ENCODE peak calls at places on chromosomes 13 and 19, in nine cellular contexts. One of them, this sample, is unnamed.

GRCh38 chr13:114032121-114032799 is 58.4 kb upstream of the C13orf46 start:
- DNase-seq in choroid plexus epithelial cell: peak
- DNase-seq in Peyer's patch: no peak
- DNase-seq in breast epithelium: no peak
- DNase-seq in mucosa of descending colon: no peak
- DNase-seq in AG04450: no peak
- DNase-seq in astrocyte of the spinal cord: peak
- DNase-seq in epithelial cell of esophagus: no peak
- DNase-seq in WERI-Rb-1: no peak
- DNase-seq in this sample: peak

GRCh38 chr13:97257800-97258799 is 36.0 kb downstream of the MBNL2 start:
- DNase-seq in choroid plexus epithelial cell: peak
- DNase-seq in Peyer's patch: no peak
- DNase-seq in breast epithelium: peak
- DNase-seq in mucosa of descending colon: no peak
- DNase-seq in AG04450: no peak
- DNase-seq in astrocyte of the spinal cord: peak
- DNase-seq in epithelial cell of esophagus: peak
- DNase-seq in WERI-Rb-1: no peak
- DNase-seq in this sample: peak

GRCh38 chr19:10286803-10287737 is at the start of gene ICAM4:
- DNase-seq in choroid plexus epithelial cell: peak
- DNase-seq in Peyer's patch: peak
- DNase-seq in breast epithelium: no peak
- DNase-seq in mucosa of descending colon: peak
- DNase-seq in AG04450: no peak
- DNase-seq in astrocyte of the spinal cord: no peak
- DNase-seq in epithelial cell of esophagus: peak
- DNase-seq in WERI-Rb-1: no peak
- DNase-seq in this sample: peak

GRCh38 chr13:73505487-73505886 is 446.7 kb downstream of the KLF5 start:
- DNase-seq in choroid plexus epithelial cell: no peak
- DNase-seq in Peyer's patch: no peak
- DNase-seq in breast epithelium: no peak
- DNase-seq in mucosa of descending colon: no peak
- DNase-seq in AG04450: no peak
- DNase-seq in astrocyte of the spinal cord: no peak
- DNase-seq in epithelial cell of esophagus: no peak
- DNase-seq in WERI-Rb-1: no peak
- DNase-seq in this sample: no peak

GRCh38 chr13:79837741-79838450 is 356.9 kb downstream of the NDFIP2 start:
- DNase-seq in choroid plexus epithelial cell: peak
- DNase-seq in Peyer's patch: no peak
- DNase-seq in breast epithelium: no peak
- DNase-seq in mucosa of descending colon: no peak
- DNase-seq in AG04450: no peak
- DNase-seq in astrocyte of the spinal cord: peak
- DNase-seq in epithelial cell of esophagus: peak
- DNase-seq in WERI-Rb-1: no peak
- DNase-seq in this sample: peak

GRCh38 chr19:43395561-43395960 is 19.1 kb upstream of the TEX101 start:
- DNase-seq in choroid plexus epithelial cell: no peak
- DNase-seq in Peyer's patch: no peak
- DNase-seq in breast epithelium: no peak
- DNase-seq in mucosa of descending colon: peak
- DNase-seq in AG04450: no peak
- DNase-seq in astrocyte of the spinal cord: no peak
- DNase-seq in epithelial cell of esophagus: peak
- DNase-seq in WERI-Rb-1: no peak
- DNase-seq in this sample: no peak

GRCh38 chr13:114113961-114114360 is 18.5 kb downstream of the RASA3 start:
- DNase-seq in choroid plexus epithelial cell: no peak
- DNase-seq in Peyer's patch: peak
- DNase-seq in breast epithelium: no peak
- DNase-seq in mucosa of descending colon: peak
- DNase-seq in AG04450: no peak
- DNase-seq in astrocyte of the spinal cord: no peak
- DNase-seq in epithelial cell of esophagus: no peak
- DNase-seq in WERI-Rb-1: no peak
- DNase-seq in this sample: no peak

GRCh38 chr19:32407004-32407992 is 1.7 kb downstream of the DPY19L3 start:
- DNase-seq in choroid plexus epithelial cell: peak
- DNase-seq in Peyer's patch: no peak
- DNase-seq in breast epithelium: no peak
- DNase-seq in mucosa of descending colon: no peak
- DNase-seq in AG04450: no peak
- DNase-seq in astrocyte of the spinal cord: peak
- DNase-seq in epithelial cell of esophagus: peak
- DNase-seq in WERI-Rb-1: no peak
- DNase-seq in this sample: peak

GRCh38 chr13:20118268-20119140 is 42.3 kb downstream of the GJA3 start:
- DNase-seq in choroid plexus epithelial cell: peak
- DNase-seq in Peyer's patch: peak
- DNase-seq in breast epithelium: no peak
- DNase-seq in mucosa of descending colon: peak
- DNase-seq in AG04450: no peak
- DNase-seq in astrocyte of the spinal cord: peak
- DNase-seq in epithelial cell of esophagus: peak
- DNase-seq in WERI-Rb-1: peak
- DNase-seq in this sample: no peak

GRCh38 chr13:112970552-112971287 is 1.7 kb downstream of the MCF2L start:
- DNase-seq in choroid plexus epithelial cell: no peak
- DNase-seq in Peyer's patch: no peak
- DNase-seq in breast epithelium: no peak
- DNase-seq in mucosa of descending colon: peak
- DNase-seq in AG04450: no peak
- DNase-seq in astrocyte of the spinal cord: no peak
- DNase-seq in epithelial cell of esophagus: no peak
- DNase-seq in WERI-Rb-1: no peak
- DNase-seq in this sample: peak

DNA sequence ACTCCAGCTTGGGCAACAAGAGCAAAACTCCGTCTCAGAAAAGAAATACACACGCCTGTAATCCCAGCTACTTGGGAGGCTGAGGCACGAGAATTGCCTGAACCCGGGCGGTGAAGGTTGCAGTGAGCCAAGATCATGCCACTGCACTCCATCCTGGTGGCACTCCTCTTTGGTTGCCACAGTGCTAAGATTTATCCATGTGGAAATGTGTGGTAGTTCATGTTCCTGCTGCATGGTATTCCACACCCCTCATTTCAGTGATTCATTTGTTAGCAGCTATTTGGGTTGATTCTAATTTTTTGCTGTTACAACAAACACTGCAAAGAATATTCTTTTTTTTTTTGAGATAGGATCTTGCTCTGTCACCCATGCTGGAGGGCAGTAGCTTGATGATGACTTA is 12.1 kb downstream of the IFNL3 start:
- DNase-seq in choroid plexus epithelial cell: no peak
- DNase-seq in Peyer's patch: no peak
- DNase-seq in breast epithelium: no peak
- DNase-seq in mucosa of descending colon: no peak
- DNase-seq in AG04450: no peak
- DNase-seq in astrocyte of the spinal cord: no peak
- DNase-seq in epithelial cell of esophagus: no peak
- DNase-seq in WERI-Rb-1: no peak
- DNase-seq in this sample: no peak
- TF ChIP-seq CTCF in choroid plexus epithelial cell: no peak
- TF ChIP-seq CTCF in Peyer's patch: no peak
- TF ChIP-seq CTCF in breast epithelium: no peak
- TF ChIP-seq CTCF in mucosa of descending colon: no peak
- TF ChIP-seq CTCF in AG04450: no peak
- TF ChIP-seq CTCF in astrocyte of the spinal cord: no peak
- TF ChIP-seq CTCF in epithelial cell of esophagus: no peak
- TF ChIP-seq CTCF in WERI-Rb-1: no peak
- TF ChIP-seq CTCF in this sample: no peak

DNA sequence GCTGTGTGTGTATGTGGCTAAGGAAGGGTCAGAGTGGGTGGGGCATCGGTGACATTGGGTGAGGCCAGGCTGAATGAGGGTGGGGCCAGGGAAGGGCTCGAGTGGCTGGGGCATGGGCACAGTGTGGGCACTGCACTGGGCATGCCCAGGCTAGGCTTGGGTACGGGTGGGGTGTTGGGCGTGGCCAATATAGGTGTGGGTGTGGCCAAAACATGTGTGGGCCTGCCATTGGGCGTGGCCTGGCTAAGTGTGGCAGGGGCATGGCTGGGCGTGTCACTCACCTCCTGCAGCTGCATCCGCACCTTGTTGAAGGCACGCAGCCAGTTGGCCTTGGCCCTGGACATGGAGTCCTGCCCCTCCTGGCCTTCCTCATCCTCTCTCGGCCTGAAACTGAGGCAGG is 33.2 kb downstream of the UNC13A start:
- DNase-seq in choroid plexus epithelial cell: no peak
- DNase-seq in Peyer's patch: no peak
- DNase-seq in breast epithelium: no peak
- DNase-seq in mucosa of descending colon: peak
- DNase-seq in AG04450: no peak
- DNase-seq in astrocyte of the spinal cord: no peak
- DNase-seq in epithelial cell of esophagus: peak
- DNase-seq in WERI-Rb-1: no peak
- DNase-seq in this sample: no peak
- H3K4me3 ChIP-seq in choroid plexus epithelial cell: no peak
- H3K4me3 ChIP-seq in Peyer's patch: no peak
- H3K4me3 ChIP-seq in breast epithelium: no peak
- H3K4me3 ChIP-seq in mucosa of descending colon: no peak
- H3K4me3 ChIP-seq in AG04450: no peak
- H3K4me3 ChIP-seq in astrocyte of the spinal cord: no peak
- H3K4me3 ChIP-seq in epithelial cell of esophagus: no peak
- H3K4me3 ChIP-seq in WERI-Rb-1: no peak
- H3K4me3 ChIP-seq in this sample: no peak

GRCh38 chr19:12938054-12938535 is 314 bp upstream of the CALR start:
- DNase-seq in choroid plexus epithelial cell: peak
- DNase-seq in Peyer's patch: peak
- DNase-seq in breast epithelium: peak
- DNase-seq in mucosa of descending colon: peak
- DNase-seq in AG04450: peak
- DNase-seq in astrocyte of the spinal cord: peak
- DNase-seq in epithelial cell of esophagus: peak
- DNase-seq in WERI-Rb-1: peak
- DNase-seq in this sample: peak

GRCh38 chr19:12937243-12938053 is 961 bp upstream of the CALR start:
- DNase-seq in choroid plexus epithelial cell: no peak
- DNase-seq in Peyer's patch: no peak
- DNase-seq in breast epithelium: no peak
- DNase-seq in mucosa of descending colon: no peak
- DNase-seq in AG04450: no peak
- DNase-seq in astrocyte of the spinal cord: no peak
- DNase-seq in epithelial cell of esophagus: no peak
- DNase-seq in WERI-Rb-1: peak
- DNase-seq in this sample: peak

GRCh38 chr19:12939292-12939606 is 840 bp downstream of the CALR start:
- DNase-seq in choroid plexus epithelial cell: peak
- DNase-seq in Peyer's patch: peak
- DNase-seq in breast epithelium: no peak
- DNase-seq in mucosa of descending colon: peak
- DNase-seq in AG04450: no peak
- DNase-seq in astrocyte of the spinal cord: no peak
- DNase-seq in epithelial cell of esophagus: peak
- DNase-seq in WERI-Rb-1: no peak
- DNase-seq in this sample: peak

GRCh38 chr19:12939908-12940533 is 1.6 kb downstream of the CALR start:
- DNase-seq in choroid plexus epithelial cell: no peak
- DNase-seq in Peyer's patch: no peak
- DNase-seq in breast epithelium: no peak
- DNase-seq in mucosa of descending colon: no peak
- DNase-seq in AG04450: no peak
- DNase-seq in astrocyte of the spinal cord: no peak
- DNase-seq in epithelial cell of esophagus: no peak
- DNase-seq in WERI-Rb-1: no peak
- DNase-seq in this sample: no peak

DNA sequence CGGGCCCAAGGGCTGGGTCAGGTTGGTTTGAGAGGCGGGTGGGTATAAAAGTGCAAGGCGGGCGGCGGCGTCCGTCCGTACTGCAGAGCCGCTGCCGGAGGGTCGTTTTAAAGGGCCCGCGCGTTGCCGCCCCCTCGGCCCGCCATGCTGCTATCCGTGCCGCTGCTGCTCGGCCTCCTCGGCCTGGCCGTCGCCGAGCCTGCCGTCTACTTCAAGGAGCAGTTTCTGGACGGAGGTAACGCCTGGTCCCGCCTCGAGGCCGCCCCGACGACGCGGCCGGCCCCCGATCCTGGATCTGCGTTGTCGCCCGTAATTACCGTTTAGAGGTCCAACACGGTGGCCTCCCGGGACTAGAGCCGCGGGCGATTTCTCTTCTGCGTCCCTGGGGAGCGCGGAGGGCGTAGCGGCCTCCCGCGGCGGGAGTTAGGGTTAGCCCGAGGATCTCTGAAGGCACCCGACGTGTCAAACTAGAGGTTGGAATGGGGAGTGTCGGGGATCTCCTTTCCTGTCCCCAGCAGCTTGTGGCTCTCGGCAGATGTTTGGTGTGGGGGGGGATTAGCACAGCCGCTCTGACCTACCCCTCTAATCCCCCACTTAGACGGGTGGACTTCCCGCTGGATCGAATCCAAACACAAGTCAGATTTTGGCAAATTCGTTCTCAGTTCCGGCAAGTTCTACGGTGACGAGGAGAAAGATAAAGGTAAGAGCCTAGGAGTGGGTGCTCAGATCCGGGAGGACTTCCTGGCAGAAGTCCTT is at the start of gene CALR:
- DNase-seq in choroid plexus epithelial cell: peak
- DNase-seq in Peyer's patch: peak
- DNase-seq in breast epithelium: no peak
- DNase-seq in mucosa of descending colon: no peak
- DNase-seq in AG04450: no peak
- DNase-seq in astrocyte of the spinal cord: no peak
- DNase-seq in epithelial cell of esophagus: peak
- DNase-seq in WERI-Rb-1: peak
- DNase-seq in this sample: peak
- TF ChIP-seq CTCF in choroid plexus epithelial cell: peak
- TF ChIP-seq CTCF in Peyer's patch: peak
- TF ChIP-seq CTCF in breast epithelium: peak
- TF ChIP-seq CTCF in mucosa of descending colon: no peak
- TF ChIP-seq CTCF in AG04450: no peak
- TF ChIP-seq CTCF in astrocyte of the spinal cord: peak
- TF ChIP-seq CTCF in epithelial cell of esophagus: peak
- TF ChIP-seq CTCF in WERI-Rb-1: peak
- TF ChIP-seq CTCF in this sample: peak

DNA sequence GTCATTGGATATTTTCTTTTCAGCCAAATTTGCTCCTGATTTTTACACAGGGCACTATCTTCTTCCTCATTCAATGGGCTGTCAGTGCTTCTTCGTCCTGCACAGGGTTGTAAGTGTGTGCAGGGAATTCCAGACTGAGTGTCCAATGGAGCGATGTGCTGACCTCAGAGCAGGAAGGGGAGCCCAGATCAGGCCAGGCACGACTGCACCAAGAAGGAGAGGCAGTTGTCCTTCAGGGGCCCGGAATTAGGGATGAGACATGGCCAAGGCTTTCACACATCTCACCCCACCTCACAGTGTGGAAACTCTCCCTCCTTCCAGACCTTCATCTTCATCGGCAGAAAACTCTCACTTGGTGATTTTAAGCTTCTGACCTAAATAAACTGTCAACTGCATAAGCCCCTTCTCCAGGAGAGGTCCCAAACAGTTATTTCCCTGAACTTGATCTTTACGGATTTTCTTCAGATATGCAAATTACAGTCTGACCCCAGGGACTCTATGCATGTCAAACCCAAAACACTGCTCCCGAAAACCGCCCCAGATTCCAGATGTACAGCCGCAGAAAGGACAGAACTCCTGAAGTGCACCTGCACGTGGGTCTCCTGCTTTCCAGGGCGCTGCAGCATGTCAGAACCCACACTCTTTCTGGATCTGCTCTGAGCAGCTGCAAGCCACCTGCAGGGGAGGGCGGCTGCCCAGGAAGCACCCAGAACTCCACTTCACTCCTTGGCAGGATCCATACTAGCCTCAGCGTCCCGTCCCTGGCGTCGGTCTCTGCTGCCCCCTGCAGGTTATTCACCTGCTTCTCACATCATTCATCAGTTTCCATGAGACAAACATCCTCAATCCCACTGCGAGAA is 625 bp upstream of the ZNF20 start:
- DNase-seq in choroid plexus epithelial cell: peak
- DNase-seq in Peyer's patch: peak
- DNase-seq in breast epithelium: peak
- DNase-seq in mucosa of descending colon: peak
- DNase-seq in AG04450: peak
- DNase-seq in astrocyte of the spinal cord: peak
- DNase-seq in epithelial cell of esophagus: peak
- DNase-seq in WERI-Rb-1: peak
- DNase-seq in this sample: peak
- H3K4me3 ChIP-seq in choroid plexus epithelial cell: peak
- H3K4me3 ChIP-seq in Peyer's patch: peak
- H3K4me3 ChIP-seq in breast epithelium: peak
- H3K4me3 ChIP-seq in mucosa of descending colon: no peak
- H3K4me3 ChIP-seq in AG04450: peak
- H3K4me3 ChIP-seq in astrocyte of the spinal cord: peak
- H3K4me3 ChIP-seq in epithelial cell of esophagus: peak
- H3K4me3 ChIP-seq in WERI-Rb-1: peak
- H3K4me3 ChIP-seq in this sample: peak